ENCODE peak calls at places on chromosomes 12 and 14, in eight cellular contexts. Y is activated T-cell treated with anti-CD3 and anti-CD28 coated beads for 1 hour, G is HCT116, H is ecto neural progenitor cell, E is endothelial cell of umbilical vein, A is C1 segment of cervical spinal cord, L is fibroblast of lung, I is dorsolateral prefrontal cortex. K is an unnamed sample.

GRCh38 chr12:45415393-45415817 is 199.5 kb downstream of the ANO6 start:
- DNase-seq in Y (no peak), G (peak; percentile 87), H (no peak), E (peak; percentile 76), A (no peak), L (peak; percentile 100), I (no peak), K (no peak)

GRCh38 chr12:39575498-39575875 is 44.1 kb downstream of the ABCD2 start:
- DNase-seq in Y (no peak), G (no peak), H (no peak), E (no peak), A (no peak), L (no peak), I (no peak), K (no peak)

GRCh38 chr12:108750471-108751402 is 19.4 kb upstream of the CORO1C start:
- DNase-seq in Y (no peak), G (no peak), H (no peak), E (no peak), A (no peak), L (peak; percentile 48), I (no peak), K (no peak)

GRCh38 chr12:69966839-69967238 is 141.8 kb downstream of the MYRFL start:
- DNase-seq in Y (no peak), G (peak; percentile 18), H (no peak), E (no peak), A (no peak), L (peak; percentile 23), I (no peak), K (no peak)

GRCh38 chr12:68632486-68632885 is 21.8 kb downstream of the RAP1B start:
- DNase-seq in Y (no peak), G (no peak), H (no peak), E (no peak), A (no peak), L (no peak), I (no peak), K (no peak)

GRCh38 chr14:101370593-101371569 is 190.4 kb upstream of the DIO3 start:
- DNase-seq in Y (no peak), G (no peak), H (no peak), E (no peak), A (no peak), L (no peak), I (no peak), K (no peak)

GRCh38 chr14:90733139-90733808 is 83.0 kb downstream of the TTC7B start:
- DNase-seq in Y (no peak), G (no peak), H (peak; percentile 41), E (no peak), A (no peak), L (no peak), I (peak; percentile 73), K (peak; percentile 78)

GRCh38 chr12:107667464-107667863 is 18.1 kb upstream of the PWP1 start:
- DNase-seq in Y (no peak), G (no peak), H (no peak), E (no peak), A (no peak), L (no peak), I (no peak), K (no peak)

GRCh38 chr12:10304161-10304574 is 3.5 kb upstream of the KLRD1 start:
- DNase-seq in Y (no peak), G (no peak), H (no peak), E (no peak), A (no peak), L (peak; percentile 91), I (no peak), K (no peak)

GRCh38 chr14:61542848-61543790 is 152.2 kb upstream of the HIF1A start:
- DNase-seq in Y (no peak), G (no peak), H (no peak), E (peak; percentile 62), A (no peak), L (no peak), I (no peak), K (no peak)

GRCh38 chr14:35339761-35340406 is 47.7 kb downstream of the PSMA6 start:
- DNase-seq in Y (no peak), G (no peak), H (no peak), E (no peak), A (no peak), L (no peak), I (no peak), K (no peak)

GRCh38 chr14:91890291-91890749 is 23.0 kb upstream of the TC2N start:
- DNase-seq in Y (no peak), G (no peak), H (no peak), E (no peak), A (no peak), L (peak; percentile 80), I (no peak), K (no peak)

GRCh38 chr12:131827961-131828534 is at the start of gene MMP17:
- DNase-seq in Y (no peak), G (no peak), H (peak; percentile 84), E (peak; percentile 41), A (no peak), L (peak; percentile 62), I (no peak), K (no peak)

GRCh38 chr12:107544947-107545346 is 140.7 kb upstream of the PWP1 start:
- DNase-seq in Y (no peak), G (no peak), H (no peak), E (no peak), A (no peak), L (peak; percentile 14), I (no peak), K (no peak)

GRCh38 chr12:83224012-83224411 is 537.3 kb downstream of the TMTC2 start:
- DNase-seq in Y (no peak), G (no peak), H (no peak), E (no peak), A (no peak), L (no peak), I (no peak), K (no peak)

GRCh38 chr14:74133833-74134481 is 49.2 kb downstream of the LIN52 start:
- DNase-seq in Y (no peak), G (no peak), H (no peak), E (no peak), A (no peak), L (no peak), I (no peak), K (peak; percentile 18)

K was measured in LNCaP clone FGC.